ENCODE peak calls at places on chromosomes 4 and X, in ten cellular contexts. L is tibial nerve, H is transverse colon, Q is HepG2, E is A549, X is ovary, W is K562, U is stomach, R is upper lobe of left lung, M is H1. N is an unnamed sample.

GRCh38 chrX:123088331-123088730 is 95.7 kb upstream of the GRIA3 start:
- DNase-seq in L (no peak), H (no peak), Q (no peak), E (no peak), X (no peak), W (no peak), U (no peak), R (no peak), M (no peak), N (no peak)

GRCh38 chr4:3739577-3739976 is 26.6 kb upstream of the ADRA2C start:
- DNase-seq in L (no peak), H (no peak), Q (no peak), E (no peak), X (no peak), W (no peak), U (no peak), R (no peak), M (no peak), N (no peak)

GRCh38 chr4:60724623-60725022 is 475.5 kb upstream of the ADGRL3 start:
- DNase-seq in L (no peak), H (no peak), Q (no peak), E (no peak), X (no peak), W (no peak), U (no peak), R (no peak), M (no peak), N (no peak)

GRCh38 chr4:103099691-103100392 is at the start of gene BDH2:
- DNase-seq in L (no peak), H (peak; percentile 48), Q (peak; percentile 85), E (peak; percentile 85), X (peak; percentile 39), W (peak; percentile 69), U (peak; percentile 39), R (no peak), M (no peak), N (peak; percentile 81)

GRCh38 chr4:19987746-19988145 is 264.0 kb upstream of the SLIT2 start:
- DNase-seq in L (no peak), H (no peak), Q (no peak), E (no peak), X (no peak), W (no peak), U (no peak), R (no peak), M (no peak), N (no peak)

GRCh38 chrX:118254611-118255010 is 91.3 kb upstream of the WDR44 start:
- DNase-seq in L (peak; percentile 49), H (peak; percentile 56), Q (peak; percentile 7), E (peak; percentile 50), X (peak; percentile 50), W (peak; percentile 42), U (peak; percentile 58), R (no peak), M (peak; percentile 68), N (no peak)

GRCh38 chr4:185542626-185543336 is 7.5 kb upstream of the PDLIM3 start:
- DNase-seq in L (no peak), H (peak; percentile 58), Q (no peak), E (no peak), X (peak; percentile 84), W (no peak), U (peak; percentile 34), R (no peak), M (no peak), N (peak; percentile 88)

GRCh38 chrX:154049209-154050112 is 29.8 kb upstream of the IRAK1 start:
- DNase-seq in L (no peak), H (no peak), Q (no peak), E (no peak), X (no peak), W (no peak), U (peak; percentile 39), R (no peak), M (no peak), N (peak; percentile 54)

GRCh38 chrX:33336783-33337182 is 125.4 kb upstream of the DMD start:
- DNase-seq in L (no peak), H (no peak), Q (peak; percentile 2), E (peak; percentile 6), X (peak; percentile 24), W (no peak), U (no peak), R (no peak), M (no peak), N (no peak)

GRCh38 chrX:105662248-105662647 is 160.1 kb upstream of the NRK start:
- DNase-seq in L (no peak), H (no peak), Q (no peak), E (no peak), X (no peak), W (no peak), U (no peak), R (no peak), M (no peak), N (no peak)

GRCh38 chrX:10620121-10620699 is at the start of gene MID1:
- DNase-seq in L (peak; percentile 30), H (peak; percentile 68), Q (no peak), E (peak; percentile 85), X (peak; percentile 74), W (no peak), U (peak; percentile 66), R (peak; percentile 84), M (peak; percentile 60), N (peak; percentile 90)

GRCh38 chr4:82372502-82372873 is 1.3 kb downstream of the HNRNPD start:
- DNase-seq in L (no peak), H (peak; percentile 55), Q (no peak), E (peak; percentile 34), X (no peak), W (peak; percentile 39), U (peak; percentile 43), R (no peak), M (no peak), N (peak; percentile 68)

GRCh38 chr4:98577956-98578355 is 80.5 kb downstream of the TSPAN5 start:
- DNase-seq in L (no peak), H (no peak), Q (no peak), E (no peak), X (no peak), W (no peak), U (no peak), R (no peak), M (no peak), N (no peak)
- H3K4me3 ChIP-seq in L (no peak overlapping the region), H (no peak overlapping the region), Q (no peak overlapping the region), E (no peak overlapping the region), X (no peak overlapping the region), W (no peak overlapping the region), U (no peak overlapping the region), R (no peak overlapping the region), M (no peak overlapping the region), N (no peak overlapping the region)

GRCh38 chrX:115652221-115652620 is 91.2 kb downstream of the PLS3 start:
- DNase-seq in L (no peak), H (no peak), Q (no peak), E (no peak), X (no peak), W (no peak), U (no peak), R (no peak), M (no peak), N (no peak)

GRCh38 chrX:115650449-115650848 is 89.5 kb downstream of the PLS3 start:
- DNase-seq in L (no peak), H (no peak), Q (no peak), E (no peak), X (no peak), W (no peak), U (no peak), R (no peak), M (no peak), N (no peak)

GRCh38 chrX:115649461-115650063 is 88.6 kb downstream of the PLS3 start:
- DNase-seq in L (no peak), H (no peak), Q (no peak), E (no peak), X (no peak), W (no peak), U (no peak), R (no peak), M (no peak), N (no peak)

DNA sequence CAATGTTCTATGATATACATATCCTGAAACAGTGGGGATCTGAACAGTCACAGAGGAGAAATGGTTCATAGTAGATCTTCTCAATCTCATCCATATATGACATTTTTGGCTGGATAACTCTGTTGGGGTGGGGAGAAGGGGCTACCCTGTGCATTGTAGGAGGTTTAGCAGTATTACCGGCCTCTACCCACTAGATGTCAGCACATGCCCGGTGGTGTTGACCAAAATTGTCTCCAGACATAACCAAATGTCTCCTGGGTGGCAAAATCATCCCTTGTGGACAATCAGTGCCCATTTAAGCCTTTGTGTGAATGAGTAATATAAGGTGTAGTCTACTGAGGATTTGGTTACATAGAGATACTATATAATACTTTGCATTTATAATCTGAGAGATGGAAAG is 89.9 kb downstream of the PLS3 start:
- DNase-seq in L (no peak), H (peak; percentile 17), Q (peak; percentile 33), E (peak; percentile 51), X (peak; percentile 38), W (peak; percentile 8), U (peak; percentile 31), R (no peak), M (peak; percentile 50), N (no peak)
- TF ChIP-seq EP300 in L (no peak), H (no peak), Q (no peak), E (no peak), X (no peak), W (no peak), U (no peak), R (no peak), M (no peak), N (no peak)

GRCh38 chr4:107891299-107891698 is 40.0 kb upstream of the CYP2U1 start:
- DNase-seq in L (no peak), H (no peak), Q (no peak), E (no peak), X (no peak), W (no peak), U (no peak), R (no peak), M (no peak), N (no peak)
- H3K4me3 ChIP-seq in L (no peak overlapping the region), H (no peak overlapping the region), Q (no peak overlapping the region), E (no peak overlapping the region), X (no peak overlapping the region), W (no peak overlapping the region), U (no peak overlapping the region), R (no peak overlapping the region), M (no peak overlapping the region), N (no peak overlapping the region)

GRCh38 chrX:63363788-63364187 is 12.7 kb upstream of the SPIN4 start:
- DNase-seq in L (no peak), H (no peak), Q (no peak), E (no peak), X (no peak), W (no peak), U (no peak), R (no peak), M (no peak), N (no peak)
- TF ChIP-seq EP300 in L (no peak), H (no peak), Q (no peak), E (no peak), X (no peak), W (no peak), U (no peak), R (no peak), M (no peak), N (no peak)

GRCh38 chr4:128513664-128514484 is 226.3 kb upstream of the PGRMC2 start:
- DNase-seq in L (no peak), H (no peak), Q (no peak), E (no peak), X (no peak), W (no peak), U (no peak), R (no peak), M (no peak), N (no peak)
- H3K4me3 ChIP-seq in L (no peak overlapping the region), H (no peak overlapping the region), Q (no peak overlapping the region), E (no peak overlapping the region), X (no peak overlapping the region), W (no peak overlapping the region), U (no peak overlapping the region), R (no peak overlapping the region), M (no peak overlapping the region), N (no peak overlapping the region)

GRCh38 chr4:41670530-41670929 is 78.0 kb downstream of the PHOX2B start:
- DNase-seq in L (no peak), H (no peak), Q (no peak), E (no peak), X (no peak), W (no peak), U (peak; percentile 87), R (no peak), M (no peak), N (no peak)
- TF ChIP-seq EP300 in L (no peak), H (no peak), Q (no peak), E (no peak), X (no peak), W (no peak), U (no peak), R (no peak), M (no peak), N (no peak)

N was measured in sigmoid colon.